ENCODE peak calls at places on chromosomes 13 and 19, in eight cellular contexts. One of them, this sample, is unnamed.

GRCh38 chr19:18292460-18292809 is 11.0 kb upstream of the JUND start:
- DNase-seq in activated T-cell treated with anti-CD3 and anti-CD28 coated beads, Interleukin-2, amount 50 U/mL, for 48 hours: peak; percentile 65
- DNase-seq in HEK293T: no peak
- DNase-seq in astrocyte of the hippocampus: no peak
- DNase-seq in AG04450: no peak
- DNase-seq in EH: no peak
- DNase-seq in fibroblast of lung: no peak
- DNase-seq in stimulated activated CD4-positive, alpha-beta T cell treated with anti-CD3 and anti-CD28 coated beads, Interleukin-4, amount 100 ng/mL, for 48 hours: peak; percentile 25
- DNase-seq in this sample: peak; percentile 26

GRCh38 chr19:17997969-17998826 is 9.8 kb upstream of the ARRDC2 start:
- DNase-seq in AG04450: no peak
- DNase-seq in HEK293T: peak; percentile 31
- DNase-seq in stimulated activated CD4-positive, alpha-beta T cell treated with anti-CD3 and anti-CD28 coated beads, Interleukin-4, amount 100 ng/mL, for 48 hours: no peak
- DNase-seq in EH: no peak
- DNase-seq in fibroblast of lung: peak; percentile 44
- DNase-seq in activated T-cell treated with anti-CD3 and anti-CD28 coated beads, Interleukin-2, amount 50 U/mL, for 48 hours: no peak
- DNase-seq in astrocyte of the hippocampus: no peak
- DNase-seq in this sample: peak; percentile 41

GRCh38 chr19:4379383-4380253 is 20.7 kb downstream of the SH3GL1 start:
- DNase-seq in stimulated activated CD4-positive, alpha-beta T cell treated with anti-CD3 and anti-CD28 coated beads, Interleukin-4, amount 100 ng/mL, for 48 hours: peak; percentile 23
- DNase-seq in HEK293T: no peak
- DNase-seq in EH: peak; percentile 50
- DNase-seq in activated T-cell treated with anti-CD3 and anti-CD28 coated beads, Interleukin-2, amount 50 U/mL, for 48 hours: peak; percentile 61
- DNase-seq in AG04450: no peak
- DNase-seq in astrocyte of the hippocampus: no peak
- DNase-seq in fibroblast of lung: no peak
- DNase-seq in this sample: peak; percentile 78

GRCh38 chr19:38993271-38993670 is 17.7 kb upstream of the FBXO17 start:
- DNase-seq in EH: peak; percentile 85
- DNase-seq in fibroblast of lung: no peak
- DNase-seq in activated T-cell treated with anti-CD3 and anti-CD28 coated beads, Interleukin-2, amount 50 U/mL, for 48 hours: no peak
- DNase-seq in AG04450: no peak
- DNase-seq in stimulated activated CD4-positive, alpha-beta T cell treated with anti-CD3 and anti-CD28 coated beads, Interleukin-4, amount 100 ng/mL, for 48 hours: no peak
- DNase-seq in HEK293T: no peak
- DNase-seq in astrocyte of the hippocampus: peak; percentile 51
- DNase-seq in this sample: peak; percentile 72

GRCh38 chr13:58087566-58087965 is 456.0 kb downstream of the PCDH17 start:
- DNase-seq in stimulated activated CD4-positive, alpha-beta T cell treated with anti-CD3 and anti-CD28 coated beads, Interleukin-4, amount 100 ng/mL, for 48 hours: no peak
- DNase-seq in AG04450: no peak
- DNase-seq in HEK293T: no peak
- DNase-seq in activated T-cell treated with anti-CD3 and anti-CD28 coated beads, Interleukin-2, amount 50 U/mL, for 48 hours: no peak
- DNase-seq in fibroblast of lung: no peak
- DNase-seq in EH: no peak
- DNase-seq in astrocyte of the hippocampus: peak; percentile 9
- DNase-seq in this sample: no peak

GRCh38 chr13:92677571-92677970 is 549.0 kb upstream of the GPC6 start:
- DNase-seq in AG04450: no peak
- DNase-seq in stimulated activated CD4-positive, alpha-beta T cell treated with anti-CD3 and anti-CD28 coated beads, Interleukin-4, amount 100 ng/mL, for 48 hours: no peak
- DNase-seq in activated T-cell treated with anti-CD3 and anti-CD28 coated beads, Interleukin-2, amount 50 U/mL, for 48 hours: no peak
- DNase-seq in astrocyte of the hippocampus: no peak
- DNase-seq in HEK293T: peak; percentile 37
- DNase-seq in EH: no peak
- DNase-seq in fibroblast of lung: no peak
- DNase-seq in this sample: no peak

GRCh38 chr13:101691326-101691725 is 238.9 kb downstream of the ITGBL1 start:
- DNase-seq in HEK293T: no peak
- DNase-seq in stimulated activated CD4-positive, alpha-beta T cell treated with anti-CD3 and anti-CD28 coated beads, Interleukin-4, amount 100 ng/mL, for 48 hours: no peak
- DNase-seq in activated T-cell treated with anti-CD3 and anti-CD28 coated beads, Interleukin-2, amount 50 U/mL, for 48 hours: no peak
- DNase-seq in fibroblast of lung: peak; percentile 5
- DNase-seq in astrocyte of the hippocampus: no peak
- DNase-seq in AG04450: no peak
- DNase-seq in EH: peak; percentile 35
- DNase-seq in this sample: no peak

GRCh38 chr19:6734096-6734696 is 3.2 kb downstream of the GPR108 start:
- DNase-seq in fibroblast of lung: no peak
- DNase-seq in HEK293T: no peak
- DNase-seq in EH: no peak
- DNase-seq in AG04450: no peak
- DNase-seq in activated T-cell treated with anti-CD3 and anti-CD28 coated beads, Interleukin-2, amount 50 U/mL, for 48 hours: no peak
- DNase-seq in stimulated activated CD4-positive, alpha-beta T cell treated with anti-CD3 and anti-CD28 coated beads, Interleukin-4, amount 100 ng/mL, for 48 hours: no peak
- DNase-seq in astrocyte of the hippocampus: no peak
- DNase-seq in this sample: peak; percentile 37

GRCh38 chr13:75357576-75358295 is 124.2 kb downstream of the TBC1D4 start:
- DNase-seq in AG04450: no peak
- DNase-seq in astrocyte of the hippocampus: peak; percentile 76
- DNase-seq in EH: peak; percentile 60
- DNase-seq in fibroblast of lung: peak; percentile 68
- DNase-seq in stimulated activated CD4-positive, alpha-beta T cell treated with anti-CD3 and anti-CD28 coated beads, Interleukin-4, amount 100 ng/mL, for 48 hours: peak; percentile 32
- DNase-seq in activated T-cell treated with anti-CD3 and anti-CD28 coated beads, Interleukin-2, amount 50 U/mL, for 48 hours: peak; percentile 57
- DNase-seq in HEK293T: peak; percentile 93
- DNase-seq in this sample: peak; percentile 75

GRCh38 chr19:46723023-46723461 is 6.1 kb upstream of the PRKD2 start:
- DNase-seq in astrocyte of the hippocampus: no peak
- DNase-seq in AG04450: no peak
- DNase-seq in EH: no peak
- DNase-seq in stimulated activated CD4-positive, alpha-beta T cell treated with anti-CD3 and anti-CD28 coated beads, Interleukin-4, amount 100 ng/mL, for 48 hours: no peak
- DNase-seq in activated T-cell treated with anti-CD3 and anti-CD28 coated beads, Interleukin-2, amount 50 U/mL, for 48 hours: no peak
- DNase-seq in fibroblast of lung: no peak
- DNase-seq in HEK293T: no peak
- DNase-seq in this sample: no peak

GRCh38 chr13:47081850-47082249 is 185.0 kb upstream of the HTR2A start:
- DNase-seq in EH: no peak
- DNase-seq in stimulated activated CD4-positive, alpha-beta T cell treated with anti-CD3 and anti-CD28 coated beads, Interleukin-4, amount 100 ng/mL, for 48 hours: no peak
- DNase-seq in AG04450: no peak
- DNase-seq in fibroblast of lung: no peak
- DNase-seq in activated T-cell treated with anti-CD3 and anti-CD28 coated beads, Interleukin-2, amount 50 U/mL, for 48 hours: no peak
- DNase-seq in HEK293T: no peak
- DNase-seq in astrocyte of the hippocampus: no peak
- DNase-seq in this sample: no peak

GRCh38 chr19:51799311-51799997 is 4.5 kb downstream of the FPR3 start:
- DNase-seq in AG04450: peak; percentile 76
- DNase-seq in activated T-cell treated with anti-CD3 and anti-CD28 coated beads, Interleukin-2, amount 50 U/mL, for 48 hours: no peak
- DNase-seq in EH: peak; percentile 97
- DNase-seq in astrocyte of the hippocampus: peak; percentile 91
- DNase-seq in stimulated activated CD4-positive, alpha-beta T cell treated with anti-CD3 and anti-CD28 coated beads, Interleukin-4, amount 100 ng/mL, for 48 hours: no peak
- DNase-seq in fibroblast of lung: peak; percentile 97
- DNase-seq in HEK293T: no peak
- DNase-seq in this sample: peak; percentile 98

GRCh38 chr13:114017028-114017630 is 43.3 kb upstream of the C13orf46 start:
- DNase-seq in activated T-cell treated with anti-CD3 and anti-CD28 coated beads, Interleukin-2, amount 50 U/mL, for 48 hours: no peak
- DNase-seq in HEK293T: peak; percentile 8
- DNase-seq in stimulated activated CD4-positive, alpha-beta T cell treated with anti-CD3 and anti-CD28 coated beads, Interleukin-4, amount 100 ng/mL, for 48 hours: no peak
- DNase-seq in astrocyte of the hippocampus: peak; percentile 62
- DNase-seq in EH: peak; percentile 43
- DNase-seq in AG04450: peak; percentile 10
- DNase-seq in fibroblast of lung: peak; percentile 50
- DNase-seq in this sample: peak; percentile 20

GRCh38 chr19:40632311-40633036 is 31.3 kb downstream of the LTBP4 start:
- DNase-seq in fibroblast of lung: no peak
- DNase-seq in stimulated activated CD4-positive, alpha-beta T cell treated with anti-CD3 and anti-CD28 coated beads, Interleukin-4, amount 100 ng/mL, for 48 hours: no peak
- DNase-seq in astrocyte of the hippocampus: no peak
- DNase-seq in EH: no peak
- DNase-seq in activated T-cell treated with anti-CD3 and anti-CD28 coated beads, Interleukin-2, amount 50 U/mL, for 48 hours: no peak
- DNase-seq in AG04450: no peak
- DNase-seq in HEK293T: no peak
- DNase-seq in this sample: no peak

GRCh38 chr13:91368676-91369425 is 21.4 kb downstream of the MIR17HG start:
- DNase-seq in HEK293T: no peak
- DNase-seq in stimulated activated CD4-positive, alpha-beta T cell treated with anti-CD3 and anti-CD28 coated beads, Interleukin-4, amount 100 ng/mL, for 48 hours: no peak
- DNase-seq in activated T-cell treated with anti-CD3 and anti-CD28 coated beads, Interleukin-2, amount 50 U/mL, for 48 hours: no peak
- DNase-seq in AG04450: no peak
- DNase-seq in fibroblast of lung: no peak
- DNase-seq in EH: peak; percentile 36
- DNase-seq in astrocyte of the hippocampus: peak; percentile 34
- DNase-seq in this sample: peak; percentile 4

GRCh38 chr19:8696993-8697392 is 1.6 kb downstream of the ACTL9 start:
- DNase-seq in EH: no peak
- DNase-seq in HEK293T: no peak
- DNase-seq in AG04450: no peak
- DNase-seq in stimulated activated CD4-positive, alpha-beta T cell treated with anti-CD3 and anti-CD28 coated beads, Interleukin-4, amount 100 ng/mL, for 48 hours: no peak
- DNase-seq in fibroblast of lung: no peak
- DNase-seq in activated T-cell treated with anti-CD3 and anti-CD28 coated beads, Interleukin-2, amount 50 U/mL, for 48 hours: no peak
- DNase-seq in astrocyte of the hippocampus: no peak
- DNase-seq in this sample: no peak

GRCh38 chr13:98214707-98215106 is 37.6 kb upstream of the RNF113B start:
- DNase-seq in activated T-cell treated with anti-CD3 and anti-CD28 coated beads, Interleukin-2, amount 50 U/mL, for 48 hours: no peak
- DNase-seq in astrocyte of the hippocampus: no peak
- DNase-seq in HEK293T: no peak
- DNase-seq in stimulated activated CD4-positive, alpha-beta T cell treated with anti-CD3 and anti-CD28 coated beads, Interleukin-4, amount 100 ng/mL, for 48 hours: no peak
- DNase-seq in AG04450: no peak
- DNase-seq in fibroblast of lung: no peak
- DNase-seq in EH: no peak
- DNase-seq in this sample: no peak

GRCh38 chr13:75785130-75785529 is 149.0 kb downstream of the LMO7 start:
- DNase-seq in stimulated activated CD4-positive, alpha-beta T cell treated with anti-CD3 and anti-CD28 coated beads, Interleukin-4, amount 100 ng/mL, for 48 hours: no peak
- DNase-seq in fibroblast of lung: peak; percentile 55
- DNase-seq in astrocyte of the hippocampus: no peak
- DNase-seq in AG04450: no peak
- DNase-seq in EH: peak; percentile 39
- DNase-seq in activated T-cell treated with anti-CD3 and anti-CD28 coated beads, Interleukin-2, amount 50 U/mL, for 48 hours: no peak
- DNase-seq in HEK293T: no peak
- DNase-seq in this sample: no peak

GRCh38 chr13:45975337-45975736 is 77.2 kb downstream of the ZC3H13 start:
- DNase-seq in HEK293T: no peak
- DNase-seq in astrocyte of the hippocampus: no peak
- DNase-seq in activated T-cell treated with anti-CD3 and anti-CD28 coated beads, Interleukin-2, amount 50 U/mL, for 48 hours: no peak
- DNase-seq in stimulated activated CD4-positive, alpha-beta T cell treated with anti-CD3 and anti-CD28 coated beads, Interleukin-4, amount 100 ng/mL, for 48 hours: no peak
- DNase-seq in EH: no peak
- DNase-seq in AG04450: no peak
- DNase-seq in fibroblast of lung: no peak
- DNase-seq in this sample: no peak

GRCh38 chr19:10686661-10687517 is 14.3 kb upstream of the QTRT1 start:
- DNase-seq in activated T-cell treated with anti-CD3 and anti-CD28 coated beads, Interleukin-2, amount 50 U/mL, for 48 hours: no peak
- DNase-seq in HEK293T: no peak
- DNase-seq in EH: no peak
- DNase-seq in stimulated activated CD4-positive, alpha-beta T cell treated with anti-CD3 and anti-CD28 coated beads, Interleukin-4, amount 100 ng/mL, for 48 hours: no peak
- DNase-seq in fibroblast of lung: peak; percentile 30
- DNase-seq in astrocyte of the hippocampus: peak; percentile 44
- DNase-seq in AG04450: no peak
- DNase-seq in this sample: no peak

GRCh38 chr19:7252364-7252763 is 41.9 kb downstream of the INSR start:
- DNase-seq in EH: no peak
- DNase-seq in astrocyte of the hippocampus: no peak
- DNase-seq in AG04450: no peak
- DNase-seq in fibroblast of lung: no peak
- DNase-seq in stimulated activated CD4-positive, alpha-beta T cell treated with anti-CD3 and anti-CD28 coated beads, Interleukin-4, amount 100 ng/mL, for 48 hours: no peak
- DNase-seq in HEK293T: no peak
- DNase-seq in activated T-cell treated with anti-CD3 and anti-CD28 coated beads, Interleukin-2, amount 50 U/mL, for 48 hours: no peak
- DNase-seq in this sample: no peak

GRCh38 chr13:21812192-21812626 is 141.3 kb downstream of the FGF9 start:
- DNase-seq in EH: no peak
- DNase-seq in AG04450: no peak
- DNase-seq in fibroblast of lung: no peak
- DNase-seq in stimulated activated CD4-positive, alpha-beta T cell treated with anti-CD3 and anti-CD28 coated beads, Interleukin-4, amount 100 ng/mL, for 48 hours: no peak
- DNase-seq in activated T-cell treated with anti-CD3 and anti-CD28 coated beads, Interleukin-2, amount 50 U/mL, for 48 hours: no peak
- DNase-seq in HEK293T: no peak
- DNase-seq in astrocyte of the hippocampus: peak; percentile 67
- DNase-seq in this sample: peak; percentile 81

GRCh38 chr19:6333439-6333838 is at the start of gene ACER1:
- DNase-seq in activated T-cell treated with anti-CD3 and anti-CD28 coated beads, Interleukin-2, amount 50 U/mL, for 48 hours: no peak
- DNase-seq in HEK293T: no peak
- DNase-seq in stimulated activated CD4-positive, alpha-beta T cell treated with anti-CD3 and anti-CD28 coated beads, Interleukin-4, amount 100 ng/mL, for 48 hours: no peak
- DNase-seq in fibroblast of lung: no peak
- DNase-seq in AG04450: no peak
- DNase-seq in astrocyte of the hippocampus: no peak
- DNase-seq in EH: no peak
- DNase-seq in this sample: no peak

GRCh38 chr19:19460258-19460731 is 54.8 kb downstream of the GATAD2A start:
- DNase-seq in activated T-cell treated with anti-CD3 and anti-CD28 coated beads, Interleukin-2, amount 50 U/mL, for 48 hours: peak; percentile 62
- DNase-seq in AG04450: no peak
- DNase-seq in HEK293T: no peak
- DNase-seq in stimulated activated CD4-positive, alpha-beta T cell treated with anti-CD3 and anti-CD28 coated beads, Interleukin-4, amount 100 ng/mL, for 48 hours: no peak
- DNase-seq in fibroblast of lung: no peak
- DNase-seq in astrocyte of the hippocampus: no peak
- DNase-seq in EH: no peak
- DNase-seq in this sample: no peak

GRCh38 chr19:5719274-5719960 is 529 bp downstream of the LONP1 start:
- DNase-seq in stimulated activated CD4-positive, alpha-beta T cell treated with anti-CD3 and anti-CD28 coated beads, Interleukin-4, amount 100 ng/mL, for 48 hours: no peak
- DNase-seq in fibroblast of lung: no peak
- DNase-seq in astrocyte of the hippocampus: peak; percentile 38
- DNase-seq in HEK293T: no peak
- DNase-seq in AG04450: no peak
- DNase-seq in EH: peak; percentile 53
- DNase-seq in activated T-cell treated with anti-CD3 and anti-CD28 coated beads, Interleukin-2, amount 50 U/mL, for 48 hours: peak; percentile 58
- DNase-seq in this sample: peak; percentile 20

GRCh38 chr13:43411741-43412140 is 375.0 kb downstream of the ENOX1 start:
- DNase-seq in stimulated activated CD4-positive, alpha-beta T cell treated with anti-CD3 and anti-CD28 coated beads, Interleukin-4, amount 100 ng/mL, for 48 hours: no peak
- DNase-seq in astrocyte of the hippocampus: no peak
- DNase-seq in EH: no peak
- DNase-seq in HEK293T: no peak
- DNase-seq in fibroblast of lung: peak; percentile 39
- DNase-seq in activated T-cell treated with anti-CD3 and anti-CD28 coated beads, Interleukin-2, amount 50 U/mL, for 48 hours: no peak
- DNase-seq in AG04450: no peak
- DNase-seq in this sample: no peak

GRCh38 chr19:13964776-13965175 is 12.5 kb downstream of the DCAF15 start:
- DNase-seq in fibroblast of lung: peak; percentile 63
- DNase-seq in HEK293T: no peak
- DNase-seq in astrocyte of the hippocampus: peak; percentile 49
- DNase-seq in stimulated activated CD4-positive, alpha-beta T cell treated with anti-CD3 and anti-CD28 coated beads, Interleukin-4, amount 100 ng/mL, for 48 hours: no peak
- DNase-seq in AG04450: no peak
- DNase-seq in activated T-cell treated with anti-CD3 and anti-CD28 coated beads, Interleukin-2, amount 50 U/mL, for 48 hours: no peak
- DNase-seq in EH: peak; percentile 80
- DNase-seq in this sample: peak; percentile 53

GRCh38 chr19:34178276-34178614 is 5.9 kb downstream of the LSM14A start:
- DNase-seq in fibroblast of lung: no peak
- DNase-seq in astrocyte of the hippocampus: no peak
- DNase-seq in EH: no peak
- DNase-seq in HEK293T: no peak
- DNase-seq in stimulated activated CD4-positive, alpha-beta T cell treated with anti-CD3 and anti-CD28 coated beads, Interleukin-4, amount 100 ng/mL, for 48 hours: no peak
- DNase-seq in AG04450: no peak
- DNase-seq in activated T-cell treated with anti-CD3 and anti-CD28 coated beads, Interleukin-2, amount 50 U/mL, for 48 hours: no peak
- DNase-seq in this sample: no peak

GRCh38 chr13:62643007-62643483 is 1227.4 kb upstream of the PCDH20 start:
- DNase-seq in AG04450: no peak
- DNase-seq in stimulated activated CD4-positive, alpha-beta T cell treated with anti-CD3 and anti-CD28 coated beads, Interleukin-4, amount 100 ng/mL, for 48 hours: no peak
- DNase-seq in astrocyte of the hippocampus: peak; percentile 34
- DNase-seq in fibroblast of lung: peak; percentile 15
- DNase-seq in HEK293T: no peak
- DNase-seq in activated T-cell treated with anti-CD3 and anti-CD28 coated beads, Interleukin-2, amount 50 U/mL, for 48 hours: peak; percentile 14
- DNase-seq in EH: no peak
- DNase-seq in this sample: peak; percentile 19

GRCh38 chr13:26709461-26709860 is 51.1 kb downstream of the GPR12 start:
- DNase-seq in fibroblast of lung: no peak
- DNase-seq in astrocyte of the hippocampus: no peak
- DNase-seq in AG04450: no peak
- DNase-seq in stimulated activated CD4-positive, alpha-beta T cell treated with anti-CD3 and anti-CD28 coated beads, Interleukin-4, amount 100 ng/mL, for 48 hours: no peak
- DNase-seq in EH: no peak
- DNase-seq in HEK293T: no peak
- DNase-seq in activated T-cell treated with anti-CD3 and anti-CD28 coated beads, Interleukin-2, amount 50 U/mL, for 48 hours: no peak
- DNase-seq in this sample: no peak

GRCh38 chr13:49933511-49933910 is 2.6 kb downstream of the SPRYD7 start:
- DNase-seq in EH: peak; percentile 28
- DNase-seq in activated T-cell treated with anti-CD3 and anti-CD28 coated beads, Interleukin-2, amount 50 U/mL, for 48 hours: no peak
- DNase-seq in fibroblast of lung: no peak
- DNase-seq in HEK293T: no peak
- DNase-seq in AG04450: no peak
- DNase-seq in astrocyte of the hippocampus: peak; percentile 7
- DNase-seq in stimulated activated CD4-positive, alpha-beta T cell treated with anti-CD3 and anti-CD28 coated beads, Interleukin-4, amount 100 ng/mL, for 48 hours: no peak
- DNase-seq in this sample: no peak

This sample was measured in Daoy.